ENCODE peak calls at places on chromosomes 4 and X, in ten cellular contexts. X is aorta; Q is SHP77; J is stimulated activated naive CD4-positive, alpha-beta T cell treated with Interleukin-2 at 50 U/mL for 16 hours; E is glomerular endothelial cell; A is GM04503; C is Peyer's patch; F is CD4-positive, alpha-beta T cell; P is mammary epithelial cell; N is T-helper 2 cell. M is an unnamed sample.

GRCh38 chr4:58587856-58588255 is 1477.7 kb upstream of the IGFBP7 start:
- DNase-seq in X (no peak), Q (no peak), J (no peak), E (no peak), A (no peak), C (no peak), F (no peak), P (no peak), N (no peak), M (peak)

GRCh38 chrX:155086202-155086840 is 15.0 kb downstream of the BRCC3 start:
- DNase-seq in X (no peak), Q (peak), J (peak), E (no peak), A (no peak), C (peak), F (peak), P (no peak), N (no peak), M (peak)

GRCh38 chrX:119208401-119209057 is 27.6 kb upstream of the PGRMC1 start:
- DNase-seq in X (no peak), Q (no peak), J (no peak), E (no peak), A (no peak), C (no peak), F (no peak), P (no peak), N (no peak), M (no peak)

GRCh38 chr4:88012652-88013051 is 5.2 kb downstream of the PKD2 start:
- DNase-seq in X (no peak), Q (no peak), J (no peak), E (no peak), A (no peak), C (no peak), F (no peak), P (no peak), N (no peak), M (no peak)

GRCh38 chr4:108821056-108821925 is 58.4 kb upstream of the ETNPPL start:
- DNase-seq in X (no peak), Q (no peak), J (no peak), E (no peak), A (no peak), C (no peak), F (no peak), P (peak), N (no peak), M (peak)

GRCh38 chrX:44878780-44879179 is 5.8 kb downstream of the KDM6A start:
- DNase-seq in X (no peak), Q (no peak), J (no peak), E (no peak), A (no peak), C (no peak), F (no peak), P (no peak), N (no peak), M (no peak)

GRCh38 chrX:135973025-135973547 is 702 bp downstream of the MMGT1 start:
- DNase-seq in X (no peak), Q (no peak), J (no peak), E (no peak), A (no peak), C (no peak), F (no peak), P (peak), N (no peak), M (peak)

GRCh38 chr4:186726440-186727148 is 2.9 kb upstream of the FAT1 start:
- DNase-seq in X (peak), Q (peak), J (no peak), E (no peak), A (peak), C (no peak), F (no peak), P (peak), N (no peak), M (peak)

GRCh38 chr4:26074672-26075071 is 160.7 kb downstream of the SMIM20 start:
- DNase-seq in X (no peak), Q (no peak), J (peak), E (no peak), A (no peak), C (peak), F (no peak), P (no peak), N (peak), M (no peak)

GRCh38 chr4:7423801-7424552 is 10.8 kb downstream of the PSAPL1 start:
- DNase-seq in X (peak), Q (no peak), J (no peak), E (no peak), A (no peak), C (no peak), F (no peak), P (no peak), N (no peak), M (no peak)

GRCh38 chr4:123783091-123783765 is 386.6 kb downstream of the SPRY1 start:
- DNase-seq in X (no peak), Q (no peak), J (no peak), E (no peak), A (no peak), C (no peak), F (no peak), P (no peak), N (no peak), M (no peak)

GRCh38 chrX:40871385-40872082 is 136.2 kb upstream of the MED14 start:
- DNase-seq in X (no peak), Q (no peak), J (no peak), E (no peak), A (no peak), C (no peak), F (no peak), P (peak), N (no peak), M (peak)